ENCODE peak calls at places on chromosomes 16 and 17, in four cellular contexts. Y is H1, X is GM12878, L is K562. C is an unnamed sample.

GRCh38 chr16:88993006-88993787 is 16.2 kb upstream of the CBFA2T3 start:
- DNase-seq in Y (no peak), L (peak), X (no peak), C (peak)

GRCh38 chr16:9134739-9135138 is 43.3 kb downstream of the HAPSTR1 start:
- DNase-seq in L (peak), Y (no peak), X (no peak), C (peak)

GRCh38 chr17:80105762-80106161 is 4.4 kb downstream of the GAA start:
- DNase-seq in L (peak), Y (no peak), X (no peak), C (no peak)

GRCh38 chr17:80513892-80514291 is 30.7 kb upstream of the RPTOR start:
- DNase-seq in L (no peak), X (no peak), Y (no peak), C (no peak)

GRCh38 chr17:29383687-29384086 is 6.5 kb upstream of the TAOK1 start:
- DNase-seq in L (no peak), Y (no peak), X (no peak), C (no peak)

GRCh38 chr17:39661044-39661406 is 4.1 kb upstream of the TCAP start:
- DNase-seq in Y (no peak), X (no peak), L (no peak), C (no peak)

GRCh38 chr17:64718058-64718457 is 56.0 kb upstream of the SMURF2 start:
- DNase-seq in X (no peak), Y (no peak), L (no peak), C (no peak)

GRCh38 chr16:84860383-84860782 is 40.6 kb downstream of the CRISPLD2 start:
- DNase-seq in L (peak), X (no peak), Y (no peak), C (no peak)

GRCh38 chr17:47270946-47271705 is 17.5 kb downstream of the ITGB3 start:
- DNase-seq in Y (no peak), X (no peak), L (no peak), C (no peak)

GRCh38 chr16:87838643-87839541 is 30.4 kb downstream of the SLC7A5 start:
- DNase-seq in L (no peak), X (no peak), Y (no peak), C (no peak)

GRCh38 chr17:57296231-57296630 is 39.9 kb downstream of the MSI2 start:
- DNase-seq in X (no peak), Y (no peak), L (no peak), C (no peak)

GRCh38 chr16:77290451-77291110 is 91.4 kb downstream of the SYCE1L start:
- DNase-seq in X (no peak), L (no peak), Y (no peak), C (no peak)

GRCh38 chr17:2797632-2798031 is 1.4 kb downstream of the RAP1GAP2 start:
- DNase-seq in Y (no peak), L (no peak), X (no peak), C (no peak)

GRCh38 chr16:31352344-31353115 is 2.4 kb upstream of the ITGAX start:
- DNase-seq in X (no peak), Y (no peak), L (no peak), C (no peak)

GRCh38 chr17:56754523-56755208 is 79.1 kb downstream of the C17orf67 start:
- DNase-seq in Y (no peak), X (no peak), L (no peak), C (no peak)

GRCh38 chr17:40576113-40576740 is 11.0 kb upstream of the CCR7 start:
- DNase-seq in Y (no peak), L (no peak), X (no peak), C (no peak)

GRCh38 chr16:2852731-2853507 is 5.1 kb downstream of the PRSS22 start:
- DNase-seq in L (no peak), X (no peak), Y (no peak), C (no peak)

GRCh38 chr16:2852003-2852730 is 5.8 kb downstream of the PRSS22 start:
- DNase-seq in L (no peak), X (no peak), Y (no peak), C (no peak)

GRCh38 chr16:2845116-2845515 is 12.9 kb downstream of the PRSS22 start:
- DNase-seq in L (no peak), X (no peak), Y (no peak), C (no peak)

GRCh38 chr16:2846511-2847310 is 11.3 kb downstream of the PRSS22 start:
- DNase-seq in Y (no peak), L (no peak), X (no peak), C (no peak)

DNA sequence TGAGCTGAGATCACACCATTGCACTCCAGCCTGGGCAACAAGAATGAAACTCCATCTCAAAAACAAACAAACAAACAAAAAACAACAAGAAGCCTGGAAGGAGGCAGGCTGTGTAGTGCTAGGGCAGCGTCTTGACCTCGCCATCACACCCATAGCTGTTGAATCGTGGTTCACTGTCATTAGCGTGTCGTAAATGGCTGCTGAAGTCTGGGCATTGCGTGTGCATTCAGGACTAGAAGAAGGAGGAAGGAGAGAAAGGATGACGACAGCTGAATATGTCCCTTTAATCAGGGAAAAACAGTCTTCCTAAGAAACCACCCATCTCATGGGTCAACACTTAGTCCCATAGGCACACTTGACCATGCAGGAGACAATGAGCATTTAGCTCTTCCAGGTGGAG is 9.0 kb downstream of the PRSS22 start:
- DNase-seq in Y (no peak), X (no peak), L (no peak), C (no peak)
- TF ChIP-seq TAF1 in Y (no peak), X (no peak), L (no peak), C (no peak)

GRCh38 chr17:76469076-76469990 is 1.9 kb downstream of the AANAT start:
- DNase-seq in L (no peak), X (no peak), Y (no peak), C (no peak)
- TF ChIP-seq POLR2AphosphoS5 in L (no peak), X (no peak), Y (no peak), C (no peak)

GRCh38 chr16:20916289-20916688 is 15.7 kb downstream of the LYRM1 start:
- DNase-seq in X (no peak), L (peak), Y (no peak), C (no peak)
- TF ChIP-seq TAF1 in X (no peak), L (no peak), Y (no peak), C (no peak)

GRCh38 chr16:86308514-86308913 is 201.8 kb upstream of the FOXF1 start:
- DNase-seq in Y (no peak), L (no peak), X (no peak), C (no peak)

GRCh38 chr16:86305440-86305839 is 204.9 kb upstream of the FOXF1 start:
- DNase-seq in Y (no peak), X (no peak), L (no peak), C (no peak)

GRCh38 chr16:86306046-86306644 is 204.2 kb upstream of the FOXF1 start:
- DNase-seq in Y (no peak), X (no peak), L (no peak), C (no peak)

GRCh38 chr16:86306811-86307517 is 203.4 kb upstream of the FOXF1 start:
- DNase-seq in L (no peak), X (no peak), Y (no peak), C (no peak)

DNA sequence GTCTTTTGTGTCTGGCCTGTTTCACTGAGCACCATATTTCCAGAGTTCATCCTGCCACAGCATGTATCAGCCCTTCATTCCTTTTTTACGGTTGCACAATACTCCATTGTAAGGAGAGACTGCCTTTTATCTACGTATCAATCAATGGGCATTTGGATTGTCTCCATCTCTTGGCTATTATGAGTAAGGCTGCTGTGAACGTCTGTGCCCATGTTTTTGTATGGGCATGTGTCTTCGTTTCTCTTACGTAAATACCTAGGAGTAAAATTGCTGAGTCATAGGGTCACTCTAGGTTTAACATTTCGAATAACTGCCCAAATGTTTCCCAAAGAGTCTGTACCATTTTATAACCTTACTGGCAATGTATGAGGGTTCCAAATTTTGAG is 202.8 kb upstream of the FOXF1 start:
- DNase-seq in L (no peak), Y (no peak), X (no peak), C (no peak)
- TF ChIP-seq POLR2AphosphoS5 in L (no peak), Y (no peak), X (no peak), C (no peak)

C was measured in GM12891.